ENCODE peak calls at places on chromosome 5, in nine cellular contexts. One of them, this sample, is unnamed.

GRCh38 chr5:167642779-167643517 is 648.5 kb upstream of the WWC1 start:
- DNase-seq in kidney: no peak
- DNase-seq in MCF 10A: peak
- DNase-seq in AG04450: peak
- DNase-seq in fibroblast of lung: peak
- DNase-seq in uterus: no peak
- DNase-seq in cardiac fibroblast: peak
- DNase-seq in bronchial epithelial cell: peak
- DNase-seq in A549: peak
- DNase-seq in this sample: no peak

GRCh38 chr5:135398160-135398854 is 724 bp downstream of the MACROH2A1 start:
- DNase-seq in kidney: peak
- DNase-seq in MCF 10A: peak
- DNase-seq in AG04450: no peak
- DNase-seq in fibroblast of lung: peak
- DNase-seq in uterus: peak
- DNase-seq in cardiac fibroblast: peak
- DNase-seq in bronchial epithelial cell: peak
- DNase-seq in A549: peak
- DNase-seq in this sample: no peak

GRCh38 chr5:83471405-83472212 is at the start of gene VCAN:
- DNase-seq in kidney: peak
- DNase-seq in MCF 10A: peak
- DNase-seq in AG04450: peak
- DNase-seq in fibroblast of lung: peak
- DNase-seq in uterus: peak
- DNase-seq in cardiac fibroblast: peak
- DNase-seq in bronchial epithelial cell: peak
- DNase-seq in A549: peak
- DNase-seq in this sample: no peak

GRCh38 chr5:123448017-123448617 is 24.9 kb upstream of the CEP120 start:
- DNase-seq in kidney: no peak
- DNase-seq in MCF 10A: no peak
- DNase-seq in AG04450: no peak
- DNase-seq in fibroblast of lung: no peak
- DNase-seq in uterus: no peak
- DNase-seq in cardiac fibroblast: no peak
- DNase-seq in bronchial epithelial cell: no peak
- DNase-seq in A549: no peak
- DNase-seq in this sample: no peak

GRCh38 chr5:179370490-179371122 is 25.3 kb upstream of the ADAMTS2 start:
- DNase-seq in kidney: peak
- DNase-seq in MCF 10A: no peak
- DNase-seq in AG04450: no peak
- DNase-seq in fibroblast of lung: no peak
- DNase-seq in uterus: no peak
- DNase-seq in cardiac fibroblast: no peak
- DNase-seq in bronchial epithelial cell: no peak
- DNase-seq in A549: no peak
- DNase-seq in this sample: no peak

GRCh38 chr5:2916076-2916682 is 164.7 kb upstream of the IRX2 start:
- DNase-seq in kidney: no peak
- DNase-seq in MCF 10A: no peak
- DNase-seq in AG04450: no peak
- DNase-seq in fibroblast of lung: no peak
- DNase-seq in uterus: no peak
- DNase-seq in cardiac fibroblast: no peak
- DNase-seq in bronchial epithelial cell: no peak
- DNase-seq in A549: no peak
- DNase-seq in this sample: no peak

GRCh38 chr5:8184455-8185063 is 315.6 kb downstream of the MTRR start:
- DNase-seq in kidney: no peak
- DNase-seq in MCF 10A: peak
- DNase-seq in AG04450: peak
- DNase-seq in fibroblast of lung: peak
- DNase-seq in uterus: no peak
- DNase-seq in cardiac fibroblast: peak
- DNase-seq in bronchial epithelial cell: peak
- DNase-seq in A549: peak
- DNase-seq in this sample: no peak

GRCh38 chr5:115189866-115190265 is 20.2 kb upstream of the TRIM36 start:
- DNase-seq in kidney: no peak
- DNase-seq in MCF 10A: no peak
- DNase-seq in AG04450: no peak
- DNase-seq in fibroblast of lung: no peak
- DNase-seq in uterus: no peak
- DNase-seq in cardiac fibroblast: no peak
- DNase-seq in bronchial epithelial cell: no peak
- DNase-seq in A549: no peak
- DNase-seq in this sample: no peak

GRCh38 chr5:88269222-88269771 is 652 bp upstream of the TMEM161B start:
- DNase-seq in kidney: no peak
- DNase-seq in MCF 10A: peak
- DNase-seq in AG04450: no peak
- DNase-seq in fibroblast of lung: peak
- DNase-seq in uterus: no peak
- DNase-seq in cardiac fibroblast: peak
- DNase-seq in bronchial epithelial cell: peak
- DNase-seq in A549: no peak
- DNase-seq in this sample: no peak

GRCh38 chr5:38793099-38793498 is 52.7 kb upstream of the OSMR start:
- DNase-seq in kidney: no peak
- DNase-seq in MCF 10A: no peak
- DNase-seq in AG04450: no peak
- DNase-seq in fibroblast of lung: no peak
- DNase-seq in uterus: no peak
- DNase-seq in cardiac fibroblast: no peak
- DNase-seq in bronchial epithelial cell: no peak
- DNase-seq in A549: no peak
- DNase-seq in this sample: no peak

GRCh38 chr5:87900419-87900818 is 368.2 kb downstream of the TMEM161B start:
- DNase-seq in kidney: no peak
- DNase-seq in MCF 10A: no peak
- DNase-seq in AG04450: no peak
- DNase-seq in fibroblast of lung: no peak
- DNase-seq in uterus: no peak
- DNase-seq in cardiac fibroblast: no peak
- DNase-seq in bronchial epithelial cell: no peak
- DNase-seq in A549: no peak
- DNase-seq in this sample: no peak

GRCh38 chr5:134145779-134146581 is 30.8 kb downstream of the SKP1 start:
- DNase-seq in kidney: no peak
- DNase-seq in MCF 10A: peak
- DNase-seq in AG04450: no peak
- DNase-seq in fibroblast of lung: peak
- DNase-seq in uterus: peak
- DNase-seq in cardiac fibroblast: peak
- DNase-seq in bronchial epithelial cell: peak
- DNase-seq in A549: peak
- DNase-seq in this sample: peak

GRCh38 chr5:132456553-132457361 is 33.8 kb downstream of the IRF1 start:
- DNase-seq in kidney: peak
- DNase-seq in MCF 10A: no peak
- DNase-seq in AG04450: no peak
- DNase-seq in fibroblast of lung: no peak
- DNase-seq in uterus: no peak
- DNase-seq in cardiac fibroblast: peak
- DNase-seq in bronchial epithelial cell: no peak
- DNase-seq in A549: no peak
- DNase-seq in this sample: no peak

GRCh38 chr5:74378464-74378863 is 262.1 kb downstream of the ENC1 start:
- DNase-seq in kidney: no peak
- DNase-seq in MCF 10A: peak
- DNase-seq in AG04450: no peak
- DNase-seq in fibroblast of lung: no peak
- DNase-seq in uterus: no peak
- DNase-seq in cardiac fibroblast: no peak
- DNase-seq in bronchial epithelial cell: peak
- DNase-seq in A549: no peak
- DNase-seq in this sample: no peak

GRCh38 chr5:139343476-139343875 is 1.8 kb downstream of the PAIP2 start:
- DNase-seq in kidney: no peak
- DNase-seq in MCF 10A: no peak
- DNase-seq in AG04450: no peak
- DNase-seq in fibroblast of lung: no peak
- DNase-seq in uterus: no peak
- DNase-seq in cardiac fibroblast: no peak
- DNase-seq in bronchial epithelial cell: no peak
- DNase-seq in A549: no peak
- DNase-seq in this sample: no peak

DNA sequence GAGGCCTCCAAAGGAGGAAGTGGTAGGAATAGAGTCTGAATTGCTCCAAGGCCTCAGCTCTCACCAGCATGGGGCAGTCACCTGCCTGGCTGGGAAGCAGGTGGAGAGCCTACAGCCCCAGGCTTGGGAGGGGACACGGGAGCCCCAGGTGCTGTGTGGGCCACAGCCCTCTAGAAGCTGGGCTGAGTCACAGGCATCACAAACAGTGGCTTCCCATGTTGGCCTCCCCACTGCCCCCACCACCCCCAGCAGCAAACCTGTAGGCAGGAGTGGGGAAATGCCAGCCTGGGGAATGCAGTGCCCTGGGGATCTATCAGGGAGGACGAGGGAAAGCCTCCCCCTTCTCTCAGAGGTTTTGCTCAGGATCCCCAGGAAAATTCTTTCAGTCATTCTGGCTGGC is 309.6 kb downstream of the SLIT3 start:
- DNase-seq in kidney: no peak
- DNase-seq in MCF 10A: no peak
- DNase-seq in AG04450: no peak
- DNase-seq in fibroblast of lung: no peak
- DNase-seq in uterus: no peak
- DNase-seq in cardiac fibroblast: no peak
- DNase-seq in bronchial epithelial cell: no peak
- DNase-seq in A549: peak
- DNase-seq in this sample: no peak
- TF ChIP-seq CTCF in kidney: no peak
- TF ChIP-seq CTCF in MCF 10A: no peak
- TF ChIP-seq CTCF in AG04450: no peak
- TF ChIP-seq CTCF in fibroblast of lung: no peak
- TF ChIP-seq CTCF in uterus: no peak
- TF ChIP-seq CTCF in cardiac fibroblast: no peak
- TF ChIP-seq CTCF in bronchial epithelial cell: no peak
- TF ChIP-seq CTCF in A549: no peak
- TF ChIP-seq CTCF in this sample: no peak

GRCh38 chr5:15191012-15191411 is 309.0 kb upstream of the FBXL7 start:
- DNase-seq in kidney: no peak
- DNase-seq in MCF 10A: peak
- DNase-seq in AG04450: no peak
- DNase-seq in fibroblast of lung: peak
- DNase-seq in uterus: no peak
- DNase-seq in cardiac fibroblast: peak
- DNase-seq in bronchial epithelial cell: no peak
- DNase-seq in A549: no peak
- DNase-seq in this sample: no peak
- TF ChIP-seq CTCF in kidney: no peak
- TF ChIP-seq CTCF in MCF 10A: peak
- TF ChIP-seq CTCF in AG04450: no peak
- TF ChIP-seq CTCF in fibroblast of lung: no peak
- TF ChIP-seq CTCF in uterus: no peak
- TF ChIP-seq CTCF in cardiac fibroblast: no peak
- TF ChIP-seq CTCF in bronchial epithelial cell: no peak
- TF ChIP-seq CTCF in A549: no peak
- TF ChIP-seq CTCF in this sample: no peak

DNA sequence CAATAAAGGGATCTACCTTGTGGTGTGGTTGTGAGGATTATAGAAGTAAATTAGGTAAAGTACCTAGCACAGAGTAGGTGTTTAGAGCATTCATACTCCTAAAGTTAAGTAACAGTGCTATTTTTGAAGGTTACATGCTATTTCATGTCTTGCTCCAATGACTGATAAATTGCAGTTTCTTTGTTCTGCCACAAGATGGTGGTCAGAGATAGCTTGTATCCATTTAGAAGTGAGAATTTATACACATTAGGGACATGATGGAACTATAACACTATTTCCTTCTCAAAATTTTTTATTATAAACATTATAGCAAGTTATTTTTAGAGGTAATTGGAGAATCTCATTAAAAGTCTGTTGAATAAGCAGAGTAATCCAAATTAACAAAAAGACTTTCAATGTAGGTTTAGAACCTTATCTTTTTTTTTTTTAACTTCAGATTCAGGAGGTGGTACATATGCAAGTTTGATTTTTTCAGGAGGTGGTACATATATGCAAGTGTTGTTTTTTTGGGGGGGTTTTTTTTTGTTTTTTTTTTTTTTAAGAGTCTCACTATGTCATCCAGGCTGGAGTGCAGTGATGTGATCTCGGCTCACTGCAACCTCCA is 17.1 kb downstream of the MTREX start:
- DNase-seq in kidney: no peak
- DNase-seq in MCF 10A: peak
- DNase-seq in AG04450: no peak
- DNase-seq in fibroblast of lung: peak
- DNase-seq in uterus: no peak
- DNase-seq in cardiac fibroblast: peak
- DNase-seq in bronchial epithelial cell: peak
- DNase-seq in A549: peak
- DNase-seq in this sample: no peak
- TF ChIP-seq CTCF in kidney: peak
- TF ChIP-seq CTCF in MCF 10A: peak
- TF ChIP-seq CTCF in AG04450: peak
- TF ChIP-seq CTCF in fibroblast of lung: peak
- TF ChIP-seq CTCF in uterus: peak
- TF ChIP-seq CTCF in cardiac fibroblast: peak
- TF ChIP-seq CTCF in bronchial epithelial cell: peak
- TF ChIP-seq CTCF in A549: peak
- TF ChIP-seq CTCF in this sample: no peak

GRCh38 chr5:15013654-15014463 is 142.3 kb upstream of the ANKH start:
- DNase-seq in kidney: no peak
- DNase-seq in MCF 10A: peak
- DNase-seq in AG04450: peak
- DNase-seq in fibroblast of lung: peak
- DNase-seq in uterus: no peak
- DNase-seq in cardiac fibroblast: peak
- DNase-seq in bronchial epithelial cell: peak
- DNase-seq in A549: peak
- DNase-seq in this sample: no peak
- TF ChIP-seq CTCF in kidney: peak
- TF ChIP-seq CTCF in MCF 10A: peak
- TF ChIP-seq CTCF in AG04450: peak
- TF ChIP-seq CTCF in fibroblast of lung: peak
- TF ChIP-seq CTCF in uterus: peak
- TF ChIP-seq CTCF in cardiac fibroblast: peak
- TF ChIP-seq CTCF in bronchial epithelial cell: peak
- TF ChIP-seq CTCF in A549: peak
- TF ChIP-seq CTCF in this sample: no peak

DNA sequence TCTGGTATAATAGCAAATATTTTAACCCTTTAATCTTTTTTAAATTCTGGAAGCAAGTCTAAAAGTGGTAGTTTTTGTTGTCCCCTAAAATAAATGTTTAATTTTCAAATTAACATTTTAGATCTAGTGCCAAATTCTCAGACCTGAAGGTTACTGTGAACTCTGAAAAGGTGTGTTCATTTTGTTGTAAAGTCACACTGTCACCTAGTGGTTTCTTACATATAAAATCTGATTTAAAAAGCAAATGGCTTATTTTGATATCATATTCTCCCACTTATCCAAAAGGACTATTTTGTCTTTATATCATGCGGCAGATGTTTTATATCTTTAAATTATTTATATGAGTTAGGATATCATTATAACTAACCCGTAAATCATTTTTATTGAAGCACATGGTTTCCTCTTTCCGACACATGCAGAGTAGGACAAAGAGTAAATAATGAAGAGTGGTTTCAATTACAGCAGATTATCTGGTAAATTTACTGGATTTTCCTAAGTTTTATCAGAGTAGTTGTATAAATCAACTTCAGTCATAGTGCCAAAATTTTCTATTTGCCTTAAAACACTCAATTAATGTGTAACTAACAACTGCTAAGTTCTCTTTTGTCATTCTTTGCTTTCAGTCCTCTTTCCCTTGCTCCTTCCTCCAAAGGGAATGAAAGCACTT is 189.4 kb downstream of the COX7C start:
- DNase-seq in kidney: no peak
- DNase-seq in MCF 10A: no peak
- DNase-seq in AG04450: no peak
- DNase-seq in fibroblast of lung: no peak
- DNase-seq in uterus: no peak
- DNase-seq in cardiac fibroblast: no peak
- DNase-seq in bronchial epithelial cell: no peak
- DNase-seq in A549: no peak
- DNase-seq in this sample: no peak
- TF ChIP-seq CTCF in kidney: no peak
- TF ChIP-seq CTCF in MCF 10A: no peak
- TF ChIP-seq CTCF in AG04450: no peak
- TF ChIP-seq CTCF in fibroblast of lung: no peak
- TF ChIP-seq CTCF in uterus: no peak
- TF ChIP-seq CTCF in cardiac fibroblast: no peak
- TF ChIP-seq CTCF in bronchial epithelial cell: no peak
- TF ChIP-seq CTCF in A549: no peak
- TF ChIP-seq CTCF in this sample: no peak

This sample was measured in omental fat pad.